ENCODE peak calls at places on chromosomes 1 and 21, in nine cellular contexts. Y is CD8-positive, alpha-beta memory T cell; M is bronchial epithelial cell; X is NB4; J is cardiac fibroblast; R is HL-60; S is neuronal stem cell; L is mammary epithelial cell; D is ascending aorta. E is an unnamed sample.

GRCh38 chr1:112674440-112674985 is at the start of gene MOV10:
- DNase-seq in R (peak), Y (peak), L (peak), X (peak), J (peak), M (peak), S (peak), D (no peak), E (peak)

GRCh38 chr1:2591581-2592261 is 5.1 kb downstream of the PRXL2B start:
- DNase-seq in L (no peak), J (no peak), D (no peak), S (no peak), X (no peak), R (no peak), Y (no peak), M (no peak), E (no peak)

GRCh38 chr21:21788591-21788990 is 790.4 kb downstream of the NCAM2 start:
- DNase-seq in L (no peak), R (no peak), X (no peak), M (no peak), J (peak), S (no peak), Y (no peak), D (no peak), E (no peak)

GRCh38 chr1:88210088-88210825 is 473.8 kb upstream of the PKN2 start:
- DNase-seq in L (no peak), J (no peak), D (no peak), S (no peak), X (no peak), M (peak), R (no peak), Y (no peak), E (no peak)

GRCh38 chr1:230509281-230509977 is 83.3 kb upstream of the PGBD5 start:
- DNase-seq in X (peak), S (no peak), Y (no peak), L (peak), J (peak), M (peak), R (peak), D (no peak), E (no peak)

GRCh38 chr1:12052008-12052573 is 11.0 kb upstream of the TNFRSF8 start:
- DNase-seq in Y (no peak), D (peak), S (no peak), J (peak), L (peak), X (peak), M (peak), R (no peak), E (no peak)

GRCh38 chr1:153260980-153261792 is 1.7 kb downstream of the LORICRIN start:
- DNase-seq in Y (peak), D (no peak), J (peak), S (peak), X (peak), L (no peak), R (no peak), M (no peak), E (peak)

GRCh38 chr1:108593448-108593847 is 33.5 kb downstream of the EEIG2 start:
- DNase-seq in D (no peak), Y (no peak), L (no peak), M (no peak), R (no peak), S (no peak), X (no peak), J (no peak), E (no peak)

GRCh38 chr1:193558491-193559028 is 372.1 kb upstream of the B3GALT2 start:
- DNase-seq in D (no peak), X (no peak), S (no peak), J (peak), Y (no peak), M (peak), R (peak), L (peak), E (no peak)

GRCh38 chr21:37393786-37394185 is 27.2 kb downstream of the DYRK1A start:
- DNase-seq in M (no peak), X (no peak), D (no peak), J (no peak), Y (no peak), R (no peak), S (no peak), L (no peak), E (no peak)

GRCh38 chr1:30420519-30421050 is 302.8 kb downstream of the MATN1 start:
- DNase-seq in R (no peak), X (no peak), J (no peak), L (peak), D (no peak), S (no peak), Y (no peak), M (peak), E (no peak)

GRCh38 chr1:13786541-13786940 is 86.6 kb downstream of the PRDM2 start:
- DNase-seq in R (no peak), X (no peak), D (no peak), J (no peak), S (no peak), M (no peak), L (no peak), Y (no peak), E (no peak)

GRCh38 chr1:154593390-154593789 is 14.6 kb downstream of the ADAR start:
- DNase-seq in D (no peak), L (no peak), J (no peak), Y (no peak), R (no peak), S (no peak), X (no peak), M (no peak), E (no peak)

GRCh38 chr1:70142120-70142519 is 63.3 kb downstream of the LRRC40 start:
- DNase-seq in J (peak), M (no peak), S (no peak), R (no peak), Y (no peak), L (no peak), D (no peak), X (no peak), E (no peak)

GRCh38 chr1:6770727-6771567 is 14.3 kb upstream of the CAMTA1 start:
- DNase-seq in X (no peak), M (peak), Y (no peak), L (peak), D (no peak), J (peak), S (no peak), R (no peak), E (no peak)

GRCh38 chr1:114105401-114105979 is 48.2 kb downstream of the SYT6 start:
- DNase-seq in S (no peak), X (no peak), D (no peak), Y (no peak), M (no peak), R (no peak), L (no peak), J (no peak), E (no peak)

GRCh38 chr1:190583862-190584261 is 106.2 kb upstream of the BRINP3 start:
- DNase-seq in D (no peak), X (no peak), R (no peak), J (no peak), Y (no peak), M (no peak), S (no peak), L (no peak), E (no peak)

GRCh38 chr21:17270234-17270633 is 242.6 kb upstream of the CXADR start:
- DNase-seq in J (peak), Y (no peak), S (no peak), D (no peak), R (no peak), L (peak), M (peak), X (peak), E (no peak)

GRCh38 chr1:85623061-85623471 is 42.5 kb downstream of the CCN1 start:
- DNase-seq in J (peak), Y (no peak), X (no peak), R (no peak), L (peak), S (no peak), D (no peak), M (peak), E (no peak)

GRCh38 chr1:153791856-153792253 is 16.6 kb downstream of the SLC27A3 start:
- DNase-seq in J (peak), X (peak), L (peak), M (peak), Y (no peak), D (no peak), S (no peak), R (no peak), E (no peak)

GRCh38 chr1:55504306-55504706 is 289.1 kb upstream of the USP24 start:
- DNase-seq in D (no peak), M (no peak), R (no peak), S (no peak), L (no peak), J (peak), X (no peak), Y (no peak), E (no peak)

GRCh38 chr1:164754088-164754600 is 195.2 kb downstream of the PBX1 start:
- DNase-seq in X (no peak), L (no peak), R (no peak), S (no peak), M (peak), J (peak), D (no peak), Y (no peak), E (no peak)

GRCh38 chr1:26694185-26694572 is 1.6 kb upstream of the ARID1A start:
- DNase-seq in J (peak), D (no peak), Y (no peak), S (peak), R (no peak), L (no peak), X (no peak), M (no peak), E (no peak)
- H3K4me3 ChIP-seq in J (no peak), D (peak), Y (peak), S (no peak), R (no peak), L (no peak), X (no peak), M (no peak), E (peak)

GRCh38 chr1:170659404-170660035 is 4.4 kb upstream of the PRRX1 start:
- DNase-seq in S (no peak), Y (no peak), L (no peak), M (no peak), R (no peak), X (no peak), D (no peak), J (no peak), E (no peak)

GRCh38 chr1:170661646-170662411 is 2.1 kb upstream of the PRRX1 start:
- DNase-seq in L (no peak), M (no peak), R (no peak), X (no peak), D (no peak), J (peak), Y (no peak), S (no peak), E (no peak)

GRCh38 chr1:170662561-170662971 is 1.4 kb upstream of the PRRX1 start:
- DNase-seq in L (no peak), J (peak), M (no peak), Y (no peak), X (no peak), S (no peak), R (no peak), D (no peak), E (no peak)

GRCh38 chr1:170660281-170660713 is 3.6 kb upstream of the PRRX1 start:
- DNase-seq in Y (no peak), J (no peak), M (no peak), D (no peak), X (no peak), S (no peak), R (no peak), L (no peak), E (no peak)

GRCh38 chr1:170660874-170661645 is 2.9 kb upstream of the PRRX1 start:
- DNase-seq in S (no peak), J (peak), Y (no peak), D (no peak), R (no peak), X (no peak), M (no peak), L (no peak), E (no peak)
- H3K4me3 ChIP-seq in S (no peak), J (peak), Y (no peak), D (peak), R (no peak), X (no peak), M (no peak), L (peak), E (no peak)

DNA sequence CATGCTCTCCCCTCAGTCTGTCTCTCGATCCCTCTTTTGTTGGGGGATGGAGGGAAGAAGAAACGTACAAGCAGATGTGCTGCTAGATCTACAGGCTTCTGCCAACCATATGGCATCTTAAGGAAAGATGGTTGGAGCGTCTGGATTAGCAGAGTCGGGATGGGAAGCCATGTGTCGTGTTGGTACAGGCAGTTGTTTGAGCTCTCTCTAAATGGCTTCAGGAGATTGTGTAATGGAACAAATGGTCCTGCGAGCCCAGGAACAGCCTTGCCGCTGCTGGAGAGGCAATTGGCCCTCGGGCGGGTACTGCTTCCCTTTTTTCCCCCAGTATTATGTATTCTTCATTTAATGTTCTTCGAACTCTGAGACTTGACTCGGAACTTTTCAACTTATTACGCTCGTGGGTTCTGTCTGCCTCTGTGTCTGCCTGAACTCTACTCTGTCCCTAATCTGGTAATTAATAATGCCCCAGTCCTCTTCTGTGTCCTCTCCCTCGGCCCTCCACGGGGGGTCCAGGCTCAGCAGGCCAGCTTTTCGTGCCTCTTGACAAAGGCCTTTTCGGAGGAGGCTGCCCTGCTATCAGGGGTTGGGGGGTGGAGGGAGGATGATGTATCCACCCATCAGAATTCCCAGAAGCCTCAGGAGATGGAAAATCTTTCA is 215.3 kb downstream of the SDCCAG8 start:
- DNase-seq in J (no peak), M (no peak), D (no peak), X (peak), Y (no peak), L (no peak), S (no peak), R (no peak), E (no peak)
- H3K4me3 ChIP-seq in J (no peak), M (no peak), D (no peak), X (no peak), Y (no peak), L (no peak), S (no peak), R (no peak), E (no peak)

DNA sequence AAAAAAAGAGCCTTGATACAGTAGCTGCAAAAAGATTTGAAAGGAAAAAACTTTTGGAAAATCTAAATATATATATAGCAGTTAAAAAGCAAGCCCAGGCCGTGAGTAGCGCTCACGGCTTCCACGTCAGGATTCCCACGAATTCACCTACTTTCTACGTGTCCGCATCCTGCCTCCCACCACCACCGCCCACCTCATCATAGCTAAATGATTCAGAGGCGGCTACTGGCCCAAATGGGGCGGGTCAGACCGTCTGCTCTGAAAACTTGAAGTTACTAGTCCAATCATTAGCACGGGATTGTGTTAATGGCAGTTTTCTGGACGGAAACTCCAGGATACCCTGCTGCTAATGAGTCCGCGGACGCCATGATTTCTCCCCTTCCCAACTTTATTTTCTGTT is 1.3 kb upstream of the CCSAP start:
- DNase-seq in S (no peak), D (no peak), X (no peak), J (no peak), L (peak), M (no peak), R (no peak), Y (no peak), E (no peak)
- H3K4me3 ChIP-seq in S (no peak), D (no peak), X (no peak), J (no peak), L (no peak), M (no peak), R (peak), Y (no peak), E (no peak)

GRCh38 chr1:172531412-172531811 is 1.5 kb upstream of the SUCO start:
- DNase-seq in R (no peak), L (peak), M (no peak), S (no peak), J (no peak), Y (no peak), D (no peak), X (no peak), E (no peak)
- H3K4me3 ChIP-seq in R (peak), L (peak), M (peak), S (no peak), J (peak), Y (peak), D (peak), X (peak), E (peak)

DNA sequence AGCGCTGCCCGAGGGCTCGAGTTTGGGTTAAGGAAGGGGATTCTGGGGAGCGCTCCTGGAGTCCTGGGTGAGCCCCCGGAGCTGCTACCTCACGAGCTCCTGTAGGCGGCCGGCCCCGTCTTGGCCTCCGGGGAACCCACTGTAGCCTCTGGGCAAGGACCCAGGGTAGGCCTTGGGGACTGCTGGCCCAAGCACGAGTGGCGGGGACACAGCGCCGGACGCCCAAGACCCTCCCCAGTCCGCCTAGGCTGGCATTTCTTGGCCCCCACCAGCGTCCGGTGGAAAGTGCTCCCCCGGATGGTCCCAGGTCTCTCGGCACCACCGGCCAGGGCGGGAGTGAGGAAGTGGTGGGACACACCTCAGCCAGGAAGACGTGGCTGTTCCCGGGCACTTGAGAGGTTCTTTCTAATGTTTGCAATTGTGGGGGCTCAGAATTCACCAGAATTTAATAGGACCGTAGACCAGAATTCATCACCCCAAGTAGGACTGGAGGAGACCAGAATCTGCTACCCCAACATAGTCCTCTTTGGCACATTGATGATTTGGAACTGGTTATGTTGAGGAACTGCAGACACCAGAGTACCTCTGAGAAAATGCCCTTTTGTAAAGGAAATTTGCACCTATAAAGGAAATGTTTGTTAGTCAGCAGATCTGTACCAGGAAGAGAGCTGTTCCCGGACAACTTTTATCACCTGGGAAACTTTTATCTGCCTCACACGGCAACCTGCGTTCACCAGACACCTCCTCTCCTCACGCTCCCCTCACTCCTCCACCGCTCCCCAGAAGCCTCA is 652 bp upstream of the TMPRSS2 start:
- DNase-seq in M (no peak), J (no peak), S (no peak), R (no peak), L (no peak), Y (no peak), X (no peak), D (no peak), E (no peak)
- H3K4me3 ChIP-seq in M (peak), J (no peak), S (peak), R (no peak), L (no peak), Y (no peak), X (no peak), D (peak), E (no peak)